ENCODE peak calls at places on chromosomes 13 and 19, in eight cellular contexts. M is epithelial cell of proximal tubule, K is choroid plexus epithelial cell, T is endothelial cell, I is Calu3, C is heart right ventricle, Y is GM20000, H is omental fat pad. X is an unnamed sample.
A peak's percentile ranks its signal among the peaks of the same experiment; 100 is the strongest.

GRCh38 chr13:53138369-53139036 is 109.9 kb downstream of the OLFM4 start:
- DNase-seq in M (no peak), K (peak; percentile 57), T (no peak), I (no peak), C (no peak), Y (no peak), H (no peak), X (no peak)

GRCh38 chr13:66102864-66103263 is 1127.3 kb downstream of the PCDH9 start:
- DNase-seq in M (no peak), K (peak; percentile 52), T (no peak), I (no peak), C (no peak), Y (no peak), H (no peak), X (no peak)

GRCh38 chr13:55000844-55001243 is 1972.2 kb downstream of the OLFM4 start:
- DNase-seq in M (no peak), K (no peak), T (no peak), I (no peak), C (no peak), Y (no peak), H (no peak), X (no peak)

GRCh38 chr19:32767951-32768679 is 48.5 kb downstream of the TDRD12 start:
- DNase-seq in M (no peak), K (no peak), T (no peak), I (no peak), C (no peak), Y (no peak), H (no peak), X (no peak)

GRCh38 chr13:46339035-46339666 is 47.9 kb downstream of the RUBCNL start:
- DNase-seq in M (peak; percentile 65), K (peak; percentile 91), T (no peak), I (no peak), C (peak; percentile 13), Y (peak; percentile 35), H (no peak), X (no peak)

GRCh38 chr13:100673831-100674362 is 698 bp downstream of the TMTC4 start:
- DNase-seq in M (peak; percentile 69), K (peak; percentile 94), T (no peak), I (peak; percentile 4), C (peak; percentile 18), Y (peak; percentile 67), H (no peak), X (no peak)

GRCh38 chr19:39087907-39088686 is 3.9 kb downstream of the ACP7 start:
- DNase-seq in M (no peak), K (no peak), T (no peak), I (no peak), C (no peak), Y (no peak), H (no peak), X (no peak)

GRCh38 chr19:18790566-18791314 is at the start of gene COMP:
- DNase-seq in M (no peak), K (no peak), T (no peak), I (no peak), C (no peak), Y (no peak), H (no peak), X (no peak)

GRCh38 chr13:31119966-31120733 is 41.6 kb downstream of the HSPH1 start:
- DNase-seq in M (no peak), K (peak; percentile 62), T (no peak), I (no peak), C (no peak), Y (no peak), H (no peak), X (no peak)

GRCh38 chr19:2528543-2529173 is 52.7 kb downstream of the GADD45B start:
- DNase-seq in M (no peak), K (no peak), T (no peak), I (peak; percentile 62), C (no peak), Y (no peak), H (no peak), X (peak; percentile 85)

DNA sequence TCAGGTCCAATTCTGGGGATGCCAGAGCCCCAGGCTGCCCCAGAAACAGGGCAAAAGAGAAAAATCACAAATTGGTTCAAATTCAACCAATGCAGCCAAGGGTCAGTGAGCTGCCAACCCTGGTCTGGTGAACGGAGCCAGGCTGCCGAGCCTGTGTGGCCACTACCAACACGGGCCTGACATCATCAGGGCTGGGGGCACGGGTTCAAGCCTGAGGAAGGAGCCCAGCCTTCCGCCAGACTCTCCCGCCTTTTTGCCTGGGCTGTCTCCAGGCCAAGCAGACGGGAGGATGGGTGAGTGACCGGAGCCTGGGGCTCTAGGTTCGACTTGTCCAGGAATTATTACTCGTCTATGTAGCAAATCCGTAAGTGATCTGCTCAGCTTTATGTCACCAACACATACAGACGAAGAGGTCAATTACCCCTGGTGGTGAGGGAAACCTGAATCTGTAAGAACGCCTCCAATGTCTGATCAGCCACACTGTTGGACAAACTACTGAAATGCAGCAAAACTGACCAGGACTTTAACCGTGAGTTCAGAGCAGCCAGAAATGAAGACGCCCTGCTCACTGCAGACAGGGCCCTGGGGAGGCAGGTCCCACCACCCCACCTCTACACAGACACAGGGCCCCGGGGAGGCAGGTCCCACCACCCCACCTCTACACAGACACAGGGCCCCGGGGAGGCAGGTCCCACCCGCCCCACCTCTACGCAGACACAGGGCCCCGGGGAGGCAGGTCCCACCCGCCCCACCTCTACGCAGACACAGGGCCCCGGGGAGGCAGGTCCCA is 31.8 kb downstream of the RAB20 start:
- DNase-seq in M (no peak), K (no peak), T (no peak), I (no peak), C (no peak), Y (no peak), H (no peak), X (no peak)
- TF ChIP-seq CTCF in M (no peak), K (no peak), T (no peak), I (no peak), C (no peak), Y (no peak), H (no peak), X (no peak)

GRCh38 chr19:15550273-15550672 is 41.9 kb downstream of the CYP4F22 start:
- DNase-seq in M (no peak), K (no peak), T (no peak), I (no peak), C (no peak), Y (no peak), H (no peak), X (no peak)

GRCh38 chr19:15551183-15552004 is 43.1 kb downstream of the CYP4F22 start:
- DNase-seq in M (no peak), K (no peak), T (no peak), I (peak; percentile 64), C (no peak), Y (peak; percentile 56), H (peak; percentile 24), X (no peak)

GRCh38 chr19:15548648-15549047 is 40.3 kb downstream of the CYP4F22 start:
- DNase-seq in M (no peak), K (no peak), T (no peak), I (no peak), C (no peak), Y (no peak), H (no peak), X (no peak)

GRCh38 chr19:15549581-15549980 is 41.3 kb downstream of the CYP4F22 start:
- DNase-seq in M (no peak), K (no peak), T (no peak), I (no peak), C (no peak), Y (no peak), H (no peak), X (no peak)

DNA sequence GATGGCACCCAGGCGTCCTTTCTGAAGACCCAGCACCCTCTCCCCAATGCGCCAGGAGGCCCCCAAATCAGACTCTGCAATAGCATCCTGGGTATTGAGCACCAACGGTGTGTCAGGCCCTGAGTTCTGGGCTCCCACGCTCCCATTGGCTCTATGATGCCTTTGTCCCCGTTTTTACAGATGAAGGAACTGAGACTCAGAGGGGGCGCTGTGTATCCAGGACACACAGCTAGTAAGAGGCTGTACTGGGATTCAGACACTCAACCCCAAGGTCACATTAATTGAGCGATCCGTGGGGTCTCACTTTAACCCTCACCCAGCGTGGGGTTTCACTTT is 42.5 kb downstream of the CYP4F22 start:
- DNase-seq in M (no peak), K (no peak), T (no peak), I (peak; percentile 14), C (no peak), Y (no peak), H (no peak), X (no peak)
- TF ChIP-seq CTCF in M (peak; percentile 8), K (peak; percentile 19), T (no peak), I (no peak), C (no peak), Y (no peak), H (no peak), X (no peak)

DNA sequence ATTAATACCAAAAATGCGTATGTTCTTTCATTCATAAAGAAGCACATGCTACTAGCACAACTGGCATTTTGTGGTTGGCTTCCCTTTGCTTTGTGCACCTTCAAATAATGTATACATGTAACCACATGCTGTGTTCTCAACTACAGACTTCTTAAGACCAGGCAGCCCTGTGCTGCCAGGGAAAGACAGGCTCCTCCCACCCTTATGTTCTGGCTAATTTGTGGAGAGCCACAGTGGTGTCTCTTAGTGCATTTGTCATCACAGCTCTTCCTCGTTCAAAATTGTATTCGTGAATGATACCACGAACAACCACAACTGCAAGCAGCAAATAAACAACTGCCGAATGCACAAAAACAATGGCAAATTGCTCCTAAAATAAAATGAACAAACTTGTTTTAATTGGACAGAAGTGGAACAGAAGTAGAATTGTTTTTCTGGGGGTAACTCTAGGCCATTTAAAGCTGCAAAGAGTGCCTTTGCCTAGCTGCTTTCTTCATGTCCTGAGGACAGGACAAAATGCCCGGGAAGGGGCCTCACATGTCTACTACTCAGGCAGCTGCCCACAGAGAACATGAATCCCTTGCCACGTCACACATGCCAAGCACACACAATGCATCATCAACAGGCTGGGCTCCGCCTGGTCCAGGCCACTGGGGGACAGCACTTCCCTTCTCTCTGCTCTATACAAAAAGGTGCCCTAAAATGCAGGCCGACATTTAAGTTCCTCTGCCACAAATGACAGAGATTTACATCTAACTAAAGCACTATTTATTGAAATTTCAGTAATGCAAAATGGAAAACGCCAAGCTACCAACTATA is 21.7 kb downstream of the IRS2 start:
- DNase-seq in M (no peak), K (no peak), T (no peak), I (no peak), C (no peak), Y (no peak), H (no peak), X (no peak)
- TF ChIP-seq CTCF in M (peak; percentile 28), K (peak; percentile 29), T (no peak), I (no peak), C (peak; percentile 20), Y (no peak), H (no peak), X (no peak)

GRCh38 chr19:47378246-47378645 is 29.1 kb downstream of the DHX34 start:
- DNase-seq in M (no peak), K (no peak), T (no peak), I (no peak), C (no peak), Y (no peak), H (no peak), X (no peak)

GRCh38 chr19:47377208-47377701 is 28.1 kb downstream of the DHX34 start:
- DNase-seq in M (no peak), K (no peak), T (no peak), I (no peak), C (peak; percentile 72), Y (no peak), H (no peak), X (no peak)

GRCh38 chr19:47376589-47377144 is 27.6 kb downstream of the DHX34 start:
- DNase-seq in M (no peak), K (no peak), T (no peak), I (no peak), C (no peak), Y (no peak), H (no peak), X (no peak)

GRCh38 chr19:47379398-47379938 is 30.4 kb downstream of the DHX34 start:
- DNase-seq in M (no peak), K (no peak), T (no peak), I (no peak), C (no peak), Y (no peak), H (no peak), X (no peak)

GRCh38 chr19:47377801-47378200 is 28.7 kb downstream of the DHX34 start:
- DNase-seq in M (no peak), K (no peak), T (no peak), I (no peak), C (no peak), Y (no peak), H (no peak), X (no peak)
- TF ChIP-seq CTCF in M (no peak), K (no peak), T (no peak), I (no peak), C (no peak), Y (no peak), H (no peak), X (no peak)